ENCODE peak calls at places on chromosome 14, in six cellular contexts. One of them, this sample, is unnamed.

GRCh38 chr14:36518586-36519430 is 1.2 kb downstream of the NKX2-1 start:
- DNase-seq in ascending aorta: no peak
- DNase-seq in H4: no peak
- DNase-seq in brain microvascular endothelial cell: no peak
- DNase-seq in fibroblast of the aortic adventitia: no peak
- DNase-seq in neural crest cell: no peak
- DNase-seq in this sample: no peak

GRCh38 chr14:95432152-95433093 is 84.0 kb downstream of the SYNE3 start:
- DNase-seq in ascending aorta: no peak
- DNase-seq in H4: no peak
- DNase-seq in brain microvascular endothelial cell: peak; percentile 27
- DNase-seq in fibroblast of the aortic adventitia: peak; percentile 14
- DNase-seq in neural crest cell: peak; percentile 68
- DNase-seq in this sample: no peak

GRCh38 chr14:75240781-75241180 is 37.8 kb upstream of the FOS start:
- DNase-seq in ascending aorta: no peak
- DNase-seq in H4: no peak
- DNase-seq in brain microvascular endothelial cell: no peak
- DNase-seq in fibroblast of the aortic adventitia: no peak
- DNase-seq in neural crest cell: no peak
- DNase-seq in this sample: no peak

GRCh38 chr14:58941666-58942065 is 246.8 kb upstream of the DAAM1 start:
- DNase-seq in ascending aorta: no peak
- DNase-seq in H4: peak; percentile 43
- DNase-seq in brain microvascular endothelial cell: no peak
- DNase-seq in fibroblast of the aortic adventitia: peak; percentile 10
- DNase-seq in neural crest cell: no peak
- DNase-seq in this sample: no peak

GRCh38 chr14:44846232-44846824 is 115.4 kb downstream of the KLHL28 start:
- DNase-seq in ascending aorta: no peak
- DNase-seq in H4: peak; percentile 49
- DNase-seq in brain microvascular endothelial cell: peak; percentile 28
- DNase-seq in fibroblast of the aortic adventitia: peak; percentile 73
- DNase-seq in neural crest cell: peak; percentile 14
- DNase-seq in this sample: peak; percentile 49

GRCh38 chr14:68199465-68200145 is 380.0 kb downstream of the RAD51B start:
- DNase-seq in ascending aorta: no peak
- DNase-seq in H4: no peak
- DNase-seq in brain microvascular endothelial cell: peak; percentile 82
- DNase-seq in fibroblast of the aortic adventitia: peak; percentile 82
- DNase-seq in neural crest cell: peak; percentile 9
- DNase-seq in this sample: no peak

GRCh38 chr14:60058087-60058486 is 33.6 kb upstream of the PCNX4 start:
- DNase-seq in ascending aorta: no peak
- DNase-seq in H4: no peak
- DNase-seq in brain microvascular endothelial cell: no peak
- DNase-seq in fibroblast of the aortic adventitia: no peak
- DNase-seq in neural crest cell: no peak
- DNase-seq in this sample: no peak

GRCh38 chr14:104082807-104083206 is 2.7 kb upstream of the ASPG start:
- DNase-seq in ascending aorta: no peak
- DNase-seq in H4: no peak
- DNase-seq in brain microvascular endothelial cell: no peak
- DNase-seq in fibroblast of the aortic adventitia: no peak
- DNase-seq in neural crest cell: no peak
- DNase-seq in this sample: no peak

GRCh38 chr14:54737132-54737711 is 165.4 kb downstream of the GCH1 start:
- DNase-seq in ascending aorta: no peak
- DNase-seq in H4: peak; percentile 65
- DNase-seq in brain microvascular endothelial cell: peak; percentile 24
- DNase-seq in fibroblast of the aortic adventitia: peak; percentile 61
- DNase-seq in neural crest cell: no peak
- DNase-seq in this sample: no peak

GRCh38 chr14:73491256-73491976 is 683 bp downstream of the RIOX1 start:
- DNase-seq in ascending aorta: no peak
- DNase-seq in H4: no peak
- DNase-seq in brain microvascular endothelial cell: peak; percentile 48
- DNase-seq in fibroblast of the aortic adventitia: peak; percentile 44
- DNase-seq in neural crest cell: no peak
- DNase-seq in this sample: peak; percentile 49

GRCh38 chr14:58865520-58866281 is 227.9 kb downstream of the DACT1 start:
- DNase-seq in ascending aorta: no peak
- DNase-seq in H4: no peak
- DNase-seq in brain microvascular endothelial cell: peak; percentile 11
- DNase-seq in fibroblast of the aortic adventitia: peak; percentile 90
- DNase-seq in neural crest cell: no peak
- DNase-seq in this sample: no peak

GRCh38 chr14:104386281-104386841 is 193.2 kb upstream of the C14orf180 start:
- DNase-seq in ascending aorta: no peak
- DNase-seq in H4: no peak
- DNase-seq in brain microvascular endothelial cell: no peak
- DNase-seq in fibroblast of the aortic adventitia: no peak
- DNase-seq in neural crest cell: no peak
- DNase-seq in this sample: no peak

GRCh38 chr14:68843471-68844209 is 50.8 kb upstream of the ZFP36L1 start:
- DNase-seq in ascending aorta: no peak
- DNase-seq in H4: peak; percentile 59
- DNase-seq in brain microvascular endothelial cell: peak; percentile 67
- DNase-seq in fibroblast of the aortic adventitia: peak; percentile 74
- DNase-seq in neural crest cell: peak; percentile 76
- DNase-seq in this sample: peak; percentile 63

GRCh38 chr14:32711103-32711680 is 227.5 kb upstream of the NPAS3 start:
- DNase-seq in ascending aorta: no peak
- DNase-seq in H4: peak; percentile 63
- DNase-seq in brain microvascular endothelial cell: peak; percentile 63
- DNase-seq in fibroblast of the aortic adventitia: peak; percentile 63
- DNase-seq in neural crest cell: peak; percentile 49
- DNase-seq in this sample: peak; percentile 47

GRCh38 chr14:93861846-93862641 is 65.1 kb upstream of the FAM181A start:
- DNase-seq in ascending aorta: no peak
- DNase-seq in H4: no peak
- DNase-seq in brain microvascular endothelial cell: no peak
- DNase-seq in fibroblast of the aortic adventitia: no peak
- DNase-seq in neural crest cell: no peak
- DNase-seq in this sample: no peak

GRCh38 chr14:31269599-31270195 is 62.1 kb upstream of the HECTD1 start:
- DNase-seq in ascending aorta: no peak
- DNase-seq in H4: no peak
- DNase-seq in brain microvascular endothelial cell: no peak
- DNase-seq in fibroblast of the aortic adventitia: peak; percentile 21
- DNase-seq in neural crest cell: no peak
- DNase-seq in this sample: no peak

GRCh38 chr14:55449116-55449515 is 8.7 kb upstream of the TBPL2 start:
- DNase-seq in ascending aorta: no peak
- DNase-seq in H4: no peak
- DNase-seq in brain microvascular endothelial cell: no peak
- DNase-seq in fibroblast of the aortic adventitia: peak; percentile 53
- DNase-seq in neural crest cell: no peak
- DNase-seq in this sample: no peak

GRCh38 chr14:94936411-94936892 is 166.5 kb upstream of the GSC start:
- DNase-seq in ascending aorta: no peak
- DNase-seq in H4: no peak
- DNase-seq in brain microvascular endothelial cell: no peak
- DNase-seq in fibroblast of the aortic adventitia: peak; percentile 49
- DNase-seq in neural crest cell: no peak
- DNase-seq in this sample: peak; percentile 60

GRCh38 chr14:22848391-22849164 is 12.2 kb downstream of the MMP14 start:
- DNase-seq in ascending aorta: no peak
- DNase-seq in H4: peak; percentile 95
- DNase-seq in brain microvascular endothelial cell: peak; percentile 61
- DNase-seq in fibroblast of the aortic adventitia: peak; percentile 99
- DNase-seq in neural crest cell: no peak
- DNase-seq in this sample: no peak

GRCh38 chr14:62455446-62455845 is 589.8 kb downstream of the KCNH5 start:
- DNase-seq in ascending aorta: no peak
- DNase-seq in H4: no peak
- DNase-seq in brain microvascular endothelial cell: no peak
- DNase-seq in fibroblast of the aortic adventitia: no peak
- DNase-seq in neural crest cell: no peak
- DNase-seq in this sample: no peak

GRCh38 chr14:88825078-88825458 is 617 bp downstream of the TTC8 start:
- DNase-seq in ascending aorta: no peak
- DNase-seq in H4: no peak
- DNase-seq in brain microvascular endothelial cell: no peak
- DNase-seq in fibroblast of the aortic adventitia: peak; percentile 25
- DNase-seq in neural crest cell: no peak
- DNase-seq in this sample: no peak

GRCh38 chr14:102510616-102511520 is 1.3 kb upstream of the ANKRD9 start:
- DNase-seq in ascending aorta: no peak
- DNase-seq in H4: no peak
- DNase-seq in brain microvascular endothelial cell: no peak
- DNase-seq in fibroblast of the aortic adventitia: no peak
- DNase-seq in neural crest cell: peak; percentile 59
- DNase-seq in this sample: peak; percentile 76

GRCh38 chr14:37598085-37598972 is 2.9 kb downstream of the TTC6 start:
- DNase-seq in ascending aorta: no peak
- DNase-seq in H4: no peak
- DNase-seq in brain microvascular endothelial cell: no peak
- DNase-seq in fibroblast of the aortic adventitia: no peak
- DNase-seq in neural crest cell: no peak
- DNase-seq in this sample: no peak

GRCh38 chr14:88553886-88554457 is 835 bp downstream of the PTPN21 start:
- DNase-seq in ascending aorta: no peak
- DNase-seq in H4: no peak
- DNase-seq in brain microvascular endothelial cell: no peak
- DNase-seq in fibroblast of the aortic adventitia: peak; percentile 42
- DNase-seq in neural crest cell: no peak
- DNase-seq in this sample: no peak